ENCODE peak calls at places on chromosomes 5 and 9, in nine cellular contexts. O is SK-N-SH, V is A549, S is endothelial cell of umbilical vein, C is HCT116, A is K562, Q is HepG2, Z is GM12878, L is H1. M is an unnamed sample.

GRCh38 chr5:89399553-89399952 is 516.6 kb upstream of the MEF2C start:
- DNase-seq in O (no peak), V (no peak), S (peak), C (no peak), A (no peak), Q (no peak), Z (no peak), L (no peak), M (peak)

GRCh38 chr9:134554750-134555655 is 86.6 kb upstream of the COL5A1 start:
- DNase-seq in O (peak), V (no peak), S (no peak), C (no peak), A (no peak), Q (no peak), Z (no peak), L (no peak), M (no peak)

GRCh38 chr9:92538541-92538940 is 2.8 kb upstream of the ECM2 start:
- DNase-seq in O (no peak), V (no peak), S (no peak), C (no peak), A (no peak), Q (no peak), Z (no peak), L (no peak), M (peak)

GRCh38 chr5:1931590-1932138 is 48.9 kb upstream of the IRX4 start:
- DNase-seq in O (no peak), V (no peak), S (no peak), C (no peak), A (no peak), Q (no peak), Z (no peak), L (no peak), M (no peak)

GRCh38 chr5:90645024-90645610 is 86.5 kb downstream of the ADGRV1 start:
- DNase-seq in O (no peak), V (peak), S (no peak), C (peak), A (peak), Q (peak), Z (no peak), L (peak), M (no peak)

GRCh38 chr9:37859043-37859442 is 44.9 kb downstream of the SLC25A51 start:
- DNase-seq in O (no peak), V (peak), S (peak), C (no peak), A (no peak), Q (no peak), Z (no peak), L (no peak), M (peak)

GRCh38 chr9:133472277-133472645 is 6.6 kb downstream of the SLC2A6 start:
- DNase-seq in O (no peak), V (no peak), S (no peak), C (no peak), A (no peak), Q (no peak), Z (no peak), L (no peak), M (no peak)

GRCh38 chr5:139178948-139179347 is 19.2 kb downstream of the SIL1 start:
- DNase-seq in O (no peak), V (no peak), S (no peak), C (no peak), A (peak), Q (no peak), Z (no peak), L (no peak), M (no peak)

GRCh38 chr9:75233011-75233410 is 144.7 kb downstream of the OSTF1 start:
- DNase-seq in O (no peak), V (no peak), S (no peak), C (no peak), A (no peak), Q (no peak), Z (no peak), L (no peak), M (no peak)

GRCh38 chr5:134609232-134609851 is 23.3 kb downstream of the SAR1B start:
- DNase-seq in O (no peak), V (no peak), S (no peak), C (no peak), A (no peak), Q (no peak), Z (peak), L (no peak), M (no peak)

GRCh38 chr5:13328316-13328715 is 616.2 kb downstream of the DNAH5 start:
- DNase-seq in O (no peak), V (no peak), S (no peak), C (no peak), A (no peak), Q (no peak), Z (no peak), L (no peak), M (no peak)

GRCh38 chr9:135989157-135989556 is 28.0 kb upstream of the UBAC1 start:
- DNase-seq in O (no peak), V (no peak), S (no peak), C (no peak), A (no peak), Q (no peak), Z (no peak), L (no peak), M (no peak)

GRCh38 chr5:155193483-155194107 is 180.0 kb downstream of the KIF4B start:
- DNase-seq in O (no peak), V (no peak), S (no peak), C (no peak), A (no peak), Q (no peak), Z (no peak), L (no peak), M (no peak)

GRCh38 chr5:112870976-112871375 is 9.9 kb downstream of the SRP19 start:
- DNase-seq in O (no peak), V (no peak), S (no peak), C (no peak), A (no peak), Q (no peak), Z (no peak), L (no peak), M (no peak)

GRCh38 chr9:131837316-131837715 is 97.4 kb upstream of the RAPGEF1 start:
- DNase-seq in O (peak), V (peak), S (no peak), C (no peak), A (peak), Q (peak), Z (no peak), L (no peak), M (no peak)

GRCh38 chr9:33817327-33818166 is 587 bp downstream of the UBE2R2 start:
- DNase-seq in O (peak), V (peak), S (peak), C (no peak), A (peak), Q (peak), Z (no peak), L (peak), M (peak)

GRCh38 chr5:157456301-157456700 is 3.7 kb upstream of the NIPAL4 start:
- DNase-seq in O (no peak), V (no peak), S (no peak), C (no peak), A (no peak), Q (no peak), Z (no peak), L (no peak), M (no peak)

GRCh38 chr9:107548298-107549142 is 59.0 kb upstream of the KLF4 start:
- DNase-seq in O (no peak), V (peak), S (peak), C (peak), A (no peak), Q (peak), Z (no peak), L (no peak), M (peak)

GRCh38 chr9:73114958-73115357 is 36.7 kb upstream of the ANXA1 start:
- DNase-seq in O (no peak), V (no peak), S (no peak), C (no peak), A (no peak), Q (no peak), Z (no peak), L (no peak), M (no peak)

GRCh38 chr5:61333351-61334223 is 1.5 kb downstream of the ZSWIM6 start:
- DNase-seq in O (peak), V (no peak), S (peak), C (no peak), A (peak), Q (no peak), Z (no peak), L (no peak), M (peak)

GRCh38 chr5:64807505-64807904 is 38.8 kb downstream of the CWC27 start:
- DNase-seq in O (no peak), V (no peak), S (no peak), C (no peak), A (no peak), Q (no peak), Z (no peak), L (no peak), M (no peak)

GRCh38 chr5:1322036-1322903 is 22.6 kb downstream of the CLPTM1L start:
- DNase-seq in O (no peak), V (no peak), S (no peak), C (no peak), A (no peak), Q (no peak), Z (no peak), L (no peak), M (no peak)

GRCh38 chr9:107635803-107636174 is 146.2 kb upstream of the KLF4 start:
- DNase-seq in O (no peak), V (no peak), S (no peak), C (no peak), A (no peak), Q (no peak), Z (no peak), L (no peak), M (peak)

GRCh38 chr5:66344544-66344943 is 200.4 kb downstream of the SREK1 start:
- DNase-seq in O (peak), V (no peak), S (no peak), C (no peak), A (no peak), Q (no peak), Z (no peak), L (no peak), M (no peak)

GRCh38 chr5:174428895-174429294 is 295.5 kb upstream of the MSX2 start:
- DNase-seq in O (no peak), V (no peak), S (no peak), C (no peak), A (no peak), Q (no peak), Z (no peak), L (no peak), M (no peak)

GRCh38 chr5:71587709-71588532 is 781 bp downstream of the MCCC2 start:
- DNase-seq in O (peak), V (peak), S (no peak), C (no peak), A (peak), Q (peak), Z (no peak), L (no peak), M (peak)

GRCh38 chr5:144205141-144205551 is 34.5 kb downstream of the KCTD16 start:
- DNase-seq in O (peak), V (peak), S (peak), C (no peak), A (no peak), Q (no peak), Z (no peak), L (no peak), M (no peak)

GRCh38 chr9:132372177-132373095 is 17.6 kb upstream of the SETX start:
- DNase-seq in O (peak), V (peak), S (peak), C (no peak), A (no peak), Q (no peak), Z (no peak), L (no peak), M (peak)

GRCh38 chr5:16234598-16234997 is 55.0 kb upstream of the MARCHF11 start:
- DNase-seq in O (no peak), V (peak), S (no peak), C (no peak), A (no peak), Q (no peak), Z (no peak), L (no peak), M (no peak)

GRCh38 chr9:20504930-20505329 is 117.4 kb downstream of the MLLT3 start:
- DNase-seq in O (no peak), V (no peak), S (no peak), C (no peak), A (no peak), Q (no peak), Z (no peak), L (no peak), M (no peak)

GRCh38 chr9:133975511-133975910 is 16.6 kb downstream of the VAV2 start:
- DNase-seq in O (no peak), V (no peak), S (no peak), C (no peak), A (no peak), Q (no peak), Z (no peak), L (no peak), M (no peak)

GRCh38 chr9:86721843-86722705 is 225.2 kb downstream of the GAS1 start:
- DNase-seq in O (no peak), V (no peak), S (no peak), C (no peak), A (no peak), Q (no peak), Z (no peak), L (no peak), M (no peak)

GRCh38 chr5:97542469-97542868 is 359.4 kb upstream of the RIOK2 start:
- DNase-seq in O (no peak), V (no peak), S (no peak), C (no peak), A (no peak), Q (no peak), Z (no peak), L (no peak), M (no peak)

GRCh38 chr5:10759111-10759510 is 1.9 kb downstream of the DAP start:
- DNase-seq in O (no peak), V (no peak), S (no peak), C (no peak), A (no peak), Q (no peak), Z (no peak), L (no peak), M (no peak)

GRCh38 chr9:114315723-114316363 is 7.1 kb upstream of the ORM1 start:
- DNase-seq in O (no peak), V (no peak), S (no peak), C (no peak), A (no peak), Q (no peak), Z (no peak), L (no peak), M (peak)

GRCh38 chr9:110217656-110218099 is 9.7 kb upstream of the C9orf152 start:
- DNase-seq in O (peak), V (peak), S (peak), C (peak), A (no peak), Q (peak), Z (no peak), L (no peak), M (peak)

GRCh38 chr5:179124853-179125788 is 64.9 kb downstream of the ZNF354C start:
- DNase-seq in O (no peak), V (no peak), S (no peak), C (no peak), A (no peak), Q (no peak), Z (no peak), L (no peak), M (no peak)

GRCh38 chr9:21023861-21024260 is 7.6 kb downstream of the HACD4 start:
- DNase-seq in O (no peak), V (no peak), S (no peak), C (no peak), A (no peak), Q (no peak), Z (no peak), L (no peak), M (peak)

GRCh38 chr9:4229252-4229651 is 70.6 kb downstream of the GLIS3 start:
- DNase-seq in O (no peak), V (no peak), S (no peak), C (no peak), A (no peak), Q (no peak), Z (no peak), L (no peak), M (no peak)

GRCh38 chr5:150762216-150762615 is 3.4 kb upstream of the DCTN4 start:
- DNase-seq in O (no peak), V (no peak), S (no peak), C (no peak), A (no peak), Q (no peak), Z (no peak), L (no peak), M (peak)

GRCh38 chr5:150758534-150759333 is at the start of gene DCTN4:
- DNase-seq in O (peak), V (peak), S (peak), C (peak), A (peak), Q (peak), Z (peak), L (peak), M (peak)

GRCh38 chr5:150758210-150758533 is 645 bp downstream of the DCTN4 start:
- DNase-seq in O (no peak), V (no peak), S (no peak), C (no peak), A (no peak), Q (no peak), Z (no peak), L (no peak), M (no peak)

GRCh38 chr5:150757087-150757649 is 1.6 kb downstream of the DCTN4 start:
- DNase-seq in O (no peak), V (no peak), S (no peak), C (no peak), A (no peak), Q (no peak), Z (no peak), L (no peak), M (peak)

GRCh38 chr5:150759334-150759583 is 442 bp upstream of the DCTN4 start:
- DNase-seq in O (no peak), V (no peak), S (no peak), C (no peak), A (no peak), Q (no peak), Z (no peak), L (no peak), M (no peak)
- H3K4me3 ChIP-seq in O (peak), V (peak), S (peak), C (peak), A (peak), Q (peak), Z (peak), L (peak), M (peak)

DNA sequence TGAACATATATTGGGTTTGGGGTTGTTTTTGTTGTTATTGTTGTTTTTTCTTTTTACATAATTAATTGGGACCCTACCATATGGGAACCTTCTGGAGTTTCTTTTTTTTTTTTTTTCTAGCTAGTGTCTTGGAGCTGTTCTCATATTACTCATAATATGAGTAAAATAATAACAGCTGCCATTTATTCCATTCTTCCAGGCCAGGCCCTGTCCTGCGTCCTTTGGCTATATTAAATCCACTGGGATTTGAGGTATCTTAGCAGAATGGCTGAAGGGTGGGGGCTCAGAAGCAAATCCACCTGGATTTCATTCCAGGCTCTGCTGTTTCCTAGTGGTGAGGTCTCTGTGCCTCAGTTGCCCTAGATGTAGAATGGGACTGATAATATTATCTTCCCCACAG is 47.2 kb upstream of the RPL26L1 start:
- DNase-seq in O (no peak), V (no peak), S (no peak), C (no peak), A (no peak), Q (no peak), Z (no peak), L (no peak), M (no peak)
- TF ChIP-seq MAX in O (no peak), V (no peak), S (no peak), C (no peak), A (no peak), Q (no peak), Z (no peak), L (no peak), M (no peak)

GRCh38 chr9:96062854-96063253 is 187.4 kb downstream of the ERCC6L2 start:
- DNase-seq in O (no peak), V (no peak), S (no peak), C (no peak), A (no peak), Q (peak), Z (no peak), L (no peak), M (no peak)

GRCh38 chr9:96064838-96065481 is 189.5 kb downstream of the ERCC6L2 start:
- DNase-seq in O (no peak), V (no peak), S (peak), C (no peak), A (no peak), Q (no peak), Z (no peak), L (no peak), M (no peak)

GRCh38 chr9:96062051-96062450 is 186.6 kb downstream of the ERCC6L2 start:
- DNase-seq in O (no peak), V (no peak), S (peak), C (no peak), A (no peak), Q (no peak), Z (no peak), L (no peak), M (peak)

GRCh38 chr9:96058218-96058617 is 182.7 kb downstream of the ERCC6L2 start:
- DNase-seq in O (no peak), V (no peak), S (no peak), C (no peak), A (no peak), Q (no peak), Z (no peak), L (no peak), M (no peak)

GRCh38 chr9:96061293-96061987 is 185.9 kb downstream of the ERCC6L2 start:
- DNase-seq in O (peak), V (peak), S (peak), C (peak), A (peak), Q (peak), Z (no peak), L (no peak), M (peak)
- TF ChIP-seq CTCF in O (peak), V (peak), S (peak), C (peak), A (peak), Q (peak), Z (peak), L (peak), M (peak)

GRCh38 chr5:135662683-135663082 is 83.9 kb upstream of the CXCL14 start:
- DNase-seq in O (no peak), V (no peak), S (no peak), C (no peak), A (no peak), Q (no peak), Z (no peak), L (no peak), M (no peak)

GRCh38 chr5:135655326-135655725 is 76.5 kb upstream of the CXCL14 start:
- DNase-seq in O (no peak), V (no peak), S (no peak), C (no peak), A (no peak), Q (no peak), Z (no peak), L (no peak), M (no peak)

GRCh38 chr5:135657536-135658307 is 78.9 kb upstream of the CXCL14 start:
- DNase-seq in O (no peak), V (no peak), S (no peak), C (no peak), A (no peak), Q (no peak), Z (no peak), L (no peak), M (no peak)

GRCh38 chr5:135662104-135662503 is 83.3 kb upstream of the CXCL14 start:
- DNase-seq in O (no peak), V (no peak), S (no peak), C (no peak), A (no peak), Q (no peak), Z (no peak), L (no peak), M (no peak)

DNA sequence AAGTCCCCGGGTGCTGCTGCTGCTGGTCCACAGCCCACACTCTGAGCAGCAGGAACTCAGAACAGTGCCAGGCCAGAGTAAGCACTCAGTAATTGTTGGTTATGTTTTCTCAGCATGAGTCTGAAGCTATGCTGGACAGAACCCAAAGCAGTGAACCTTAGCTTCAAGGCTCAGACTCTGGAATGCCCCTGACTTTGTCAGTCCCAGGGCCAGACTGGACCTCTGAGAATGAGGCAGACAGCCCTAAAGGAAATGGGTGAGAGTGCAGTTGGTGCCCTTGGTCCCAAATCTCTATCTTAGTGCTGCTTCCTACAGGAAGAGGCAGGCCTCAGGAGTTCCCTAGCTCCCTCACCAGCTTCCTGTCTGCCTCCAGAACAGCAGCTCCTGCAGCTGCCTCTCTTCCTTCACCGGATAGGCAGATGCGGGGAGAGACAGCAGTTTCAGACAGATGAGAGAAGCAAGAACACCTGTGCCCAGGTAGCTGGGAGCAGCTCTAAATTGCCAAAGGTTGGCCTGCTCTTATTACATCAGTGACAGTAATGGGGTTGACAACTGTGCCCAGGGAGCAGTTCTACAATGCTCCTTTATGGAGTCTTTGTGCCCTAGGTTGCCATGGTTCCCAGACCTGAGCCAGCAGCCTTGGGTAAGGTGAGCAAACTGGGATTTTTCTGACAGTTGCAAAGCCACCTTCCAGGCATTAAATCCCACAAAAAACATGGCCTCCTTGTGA is 82.2 kb upstream of the CXCL14 start:
- DNase-seq in O (no peak), V (no peak), S (no peak), C (no peak), A (no peak), Q (no peak), Z (no peak), L (no peak), M (no peak)
- H3K4me3 ChIP-seq in O (no peak), V (no peak), S (no peak), C (no peak), A (no peak), Q (no peak), Z (no peak), L (no peak), M (no peak)